ENCODE peak calls at places on chromosomes 4 and X, in eight cellular contexts. K, V, B, I, T, P, N and E are unnamed samples.

GRCh38 chr4:157315968-157316367 is 95.4 kb downstream of the GRIA2 start:
- DNase-seq in K (no peak), V (no peak), B (no peak), I (no peak), T (no peak), P (no peak), N (no peak), E (no peak)

GRCh38 chr4:15333692-15334633 is 93.9 kb upstream of the C1QTNF7 start:
- DNase-seq in K (no peak), V (no peak), B (no peak), I (no peak), T (no peak), P (no peak), N (no peak), E (no peak)

GRCh38 chr4:99447079-99447478 is 11.9 kb upstream of the ADH7 start:
- DNase-seq in K (no peak), V (no peak), B (peak), I (no peak), T (no peak), P (peak), N (peak), E (no peak)

GRCh38 chr4:182730791-182731190 is 186.4 kb downstream of the DCTD start:
- DNase-seq in K (no peak), V (no peak), B (no peak), I (no peak), T (no peak), P (no peak), N (no peak), E (no peak)

GRCh38 chr4:14165253-14165942 is 537.9 kb upstream of the BOD1L1 start:
- DNase-seq in K (no peak), V (no peak), B (no peak), I (no peak), T (no peak), P (no peak), N (no peak), E (no peak)

GRCh38 chr4:163697121-163697520 is 202.6 kb downstream of the TMA16 start:
- DNase-seq in K (no peak), V (no peak), B (no peak), I (no peak), T (no peak), P (no peak), N (no peak), E (no peak)

GRCh38 chr4:931960-932712 is at the start of the genes GAK and TMEM175:
- DNase-seq in K (peak), V (peak), B (peak), I (peak), T (peak), P (peak), N (peak), E (peak)

GRCh38 chr4:186688150-186688943 is 35.3 kb downstream of the FAT1 start:
- DNase-seq in K (no peak), V (no peak), B (no peak), I (no peak), T (no peak), P (no peak), N (no peak), E (no peak)

GRCh38 chrX:2410279-2411020 is 90.3 kb downstream of the DHRSX start:
- DNase-seq in K (no peak), V (no peak), B (no peak), I (no peak), T (peak), P (no peak), N (no peak), E (no peak)

GRCh38 chr4:133565379-133565778 is 416.3 kb downstream of the PCDH10 start:
- DNase-seq in K (no peak), V (no peak), B (peak), I (no peak), T (no peak), P (peak), N (no peak), E (no peak)

GRCh38 chr4:32864713-32865351 is 2144.7 kb downstream of the PCDH7 start:
- DNase-seq in K (no peak), V (no peak), B (no peak), I (no peak), T (no peak), P (no peak), N (no peak), E (no peak)

GRCh38 chrX:71103110-71103983 is 3.2 kb downstream of the CXorf65 start:
- DNase-seq in K (no peak), V (no peak), B (peak), I (no peak), T (peak), P (no peak), N (peak), E (peak)

GRCh38 chr4:101730291-101731117 is 60.0 kb upstream of the BANK1 start:
- DNase-seq in K (peak), V (no peak), B (peak), I (peak), T (peak), P (peak), N (peak), E (peak)

GRCh38 chr4:137125011-137125410 is 407.3 kb downstream of the PCDH18 start:
- DNase-seq in K (no peak), V (no peak), B (peak), I (no peak), T (no peak), P (peak), N (no peak), E (no peak)

GRCh38 chrX:136063340-136064079 is 78.3 kb downstream of the SLC9A6 start:
- DNase-seq in K (no peak), V (no peak), B (peak), I (no peak), T (no peak), P (no peak), N (no peak), E (no peak)

GRCh38 chr4:40699648-40700047 is 50.1 kb upstream of the NSUN7 start:
- DNase-seq in K (no peak), V (no peak), B (peak), I (no peak), T (no peak), P (peak), N (no peak), E (no peak)

GRCh38 chr4:69156913-69157312 is 57.6 kb downstream of the UGT2B11 start:
- DNase-seq in K (no peak), V (no peak), B (no peak), I (no peak), T (no peak), P (no peak), N (no peak), E (no peak)

GRCh38 chrX:30888526-30889146 is 418 bp downstream of the TAB3 start:
- DNase-seq in K (no peak), V (no peak), B (peak), I (no peak), T (no peak), P (no peak), N (peak), E (peak)

GRCh38 chrX:149522914-149523313 is 17.8 kb upstream of the IDS start:
- DNase-seq in K (no peak), V (no peak), B (no peak), I (no peak), T (peak), P (no peak), N (no peak), E (no peak)

GRCh38 chrX:104918122-104918521 is 302.4 kb downstream of the TEX13A start:
- DNase-seq in K (no peak), V (no peak), B (no peak), I (no peak), T (no peak), P (no peak), N (no peak), E (no peak)